ENCODE peak calls at places on chromosomes 12 and 14, in ten cellular contexts. Y is heart left ventricle, O is esophagus muscularis mucosa, B is colonic mucosa, V is cardiac muscle cell, J is uterus, M is fibroblast of pulmonary artery, Q is choroid plexus epithelial cell, C is AG04449, P is tibial artery. G is an unnamed sample.

GRCh38 chr12:113684053-113684907 is 212.6 kb upstream of the LHX5 start:
- DNase-seq in O (no peak), B (no peak), P (no peak), C (no peak), M (no peak), Y (no peak), Q (no peak), J (no peak), V (peak), G (no peak)

GRCh38 chr12:22505826-22506225 is 38.5 kb downstream of the C2CD5 start:
- DNase-seq in Q (no peak), B (no peak), V (no peak), M (no peak), C (no peak), O (no peak), P (no peak), J (no peak), Y (no peak), G (no peak)

GRCh38 chr12:102642199-102642598 is 161.8 kb upstream of the IGF1 start:
- DNase-seq in J (no peak), V (peak), O (no peak), B (no peak), Q (peak), C (no peak), P (no peak), Y (no peak), M (peak), G (no peak)

GRCh38 chr12:69966839-69967238 is 141.8 kb downstream of the MYRFL start:
- DNase-seq in P (peak), J (no peak), V (peak), O (no peak), M (peak), B (no peak), C (no peak), Q (peak), Y (no peak), G (no peak)

GRCh38 chr12:66516133-66516532 is 162.7 kb downstream of the GRIP1 start:
- DNase-seq in P (no peak), C (no peak), V (no peak), Q (peak), J (no peak), B (no peak), Y (no peak), O (no peak), M (peak), G (peak)

GRCh38 chr12:116143883-116144266 is 133.6 kb downstream of the MED13L start:
- DNase-seq in B (no peak), O (no peak), J (no peak), Q (peak), Y (no peak), P (no peak), V (peak), M (peak), C (peak), G (no peak)

GRCh38 chr14:63672417-63673180 is 30.9 kb upstream of the WDR89 start:
- DNase-seq in M (no peak), P (no peak), J (no peak), B (no peak), Y (no peak), Q (no peak), V (no peak), O (no peak), C (no peak), G (peak)

GRCh38 chr12:52980096-52980694 is 26.1 kb upstream of the EIF4B start:
- DNase-seq in C (no peak), Q (no peak), V (no peak), M (no peak), P (no peak), Y (no peak), J (no peak), B (no peak), O (no peak), G (no peak)

GRCh38 chr14:91388551-91388975 is 29.1 kb downstream of the CCDC88C start:
- DNase-seq in M (no peak), C (no peak), V (no peak), Q (no peak), O (no peak), P (no peak), B (no peak), Y (no peak), J (no peak), G (no peak)

GRCh38 chr14:67932708-67933107 is 113.1 kb downstream of the RAD51B start:
- DNase-seq in C (no peak), P (no peak), J (no peak), Y (no peak), Q (no peak), O (no peak), B (no peak), V (no peak), M (no peak), G (no peak)
- TF ChIP-seq CTCF in C (no peak), P (no peak), J (no peak), Y (no peak), Q (no peak), O (no peak), B (no peak), V (no peak), M (no peak), G (no peak)

GRCh38 chr14:103576371-103577024 is 13.7 kb downstream of the COA8 start:
- DNase-seq in J (peak), Q (peak), C (no peak), V (peak), O (peak), M (peak), B (peak), P (peak), Y (peak), G (peak)
- H3K4me3 ChIP-seq in J (no peak), Q (no peak), C (no peak), V (no peak), O (no peak), M (no peak), B (no peak), P (no peak), Y (no peak), G (no peak)

GRCh38 chr14:103284574-103285467 is 49.2 kb upstream of the EIF5 start:
- DNase-seq in Y (no peak), J (no peak), O (no peak), C (no peak), Q (peak), P (no peak), B (no peak), V (peak), M (peak), G (no peak)

GRCh38 chr14:103280278-103280917 is 53.6 kb upstream of the EIF5 start:
- DNase-seq in C (no peak), P (no peak), O (no peak), V (peak), M (no peak), Q (no peak), Y (no peak), B (no peak), J (no peak), G (no peak)

GRCh38 chr14:103281496-103282231 is 52.4 kb upstream of the EIF5 start:
- DNase-seq in C (no peak), Y (no peak), J (peak), V (peak), M (peak), O (no peak), B (peak), Q (peak), P (no peak), G (peak)

GRCh38 chr14:103283916-103284315 is 50.1 kb upstream of the EIF5 start:
- DNase-seq in B (no peak), P (no peak), J (no peak), Q (no peak), C (no peak), O (no peak), M (no peak), Y (no peak), V (no peak), G (no peak)

GRCh38 chr14:103282932-103283331 is 51.1 kb upstream of the EIF5 start:
- DNase-seq in V (no peak), B (no peak), P (no peak), J (no peak), Q (no peak), C (no peak), M (no peak), O (no peak), Y (no peak), G (no peak)
- TF ChIP-seq CTCF in V (no peak), B (no peak), P (no peak), J (no peak), Q (no peak), C (no peak), M (no peak), O (no peak), Y (no peak), G (no peak)

DNA sequence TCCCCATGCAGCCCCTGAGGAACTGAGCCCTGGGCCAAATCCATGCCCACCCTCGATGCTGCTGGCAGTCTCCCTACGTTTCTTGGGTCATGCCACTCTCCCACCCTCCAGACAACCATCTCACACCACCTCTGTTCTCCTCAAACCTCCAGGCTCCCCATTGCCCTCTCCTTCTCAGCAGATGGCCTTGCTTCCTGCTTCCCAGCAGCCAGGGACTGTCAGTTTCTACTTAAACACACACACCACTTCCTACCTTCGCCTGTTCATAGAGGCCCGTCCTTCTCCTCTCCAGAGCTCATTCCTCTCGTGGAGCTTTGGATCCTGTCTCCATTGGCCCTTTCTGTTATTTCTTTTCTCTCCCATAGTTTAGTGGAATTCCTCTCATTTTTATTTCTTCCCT is 27.1 kb downstream of the ZNF664 start:
- DNase-seq in V (no peak), P (no peak), O (no peak), B (no peak), C (no peak), M (no peak), Q (no peak), Y (no peak), J (no peak), G (no peak)
- H3K4me3 ChIP-seq in V (no peak), P (no peak), O (no peak), B (no peak), C (no peak), M (no peak), Q (no peak), Y (no peak), J (no peak), G (no peak)

DNA sequence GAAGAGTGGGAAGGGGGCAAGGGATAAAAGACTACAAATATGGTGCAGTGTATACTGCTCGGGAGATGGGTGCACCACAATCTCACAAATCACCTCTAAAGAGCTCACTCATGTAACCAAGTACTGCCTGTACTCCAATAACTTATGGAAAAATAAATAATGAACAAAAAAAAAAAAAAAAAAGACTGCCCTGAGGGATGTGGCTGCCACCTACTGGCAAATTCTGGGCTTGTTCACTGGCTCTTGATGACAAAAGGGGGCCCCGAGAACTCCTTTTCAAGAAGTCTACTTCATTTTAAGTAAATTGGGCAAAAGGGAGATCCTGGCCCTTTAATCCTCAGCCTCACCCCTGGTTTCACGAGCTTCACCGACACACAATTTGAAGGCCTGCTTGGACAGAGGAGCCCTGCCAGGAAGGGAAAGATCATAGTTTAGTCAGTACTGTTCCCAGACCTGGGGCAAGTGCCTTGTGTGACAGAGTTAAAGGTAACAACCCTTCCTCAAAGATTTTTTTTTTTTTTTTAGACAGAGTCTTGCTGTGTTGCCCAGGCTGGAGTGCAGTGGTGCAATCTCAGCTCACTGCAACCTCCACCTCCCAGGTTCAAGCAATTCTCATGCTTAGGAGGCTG is 26.1 kb upstream of the STAC3 start:
- DNase-seq in B (peak), O (no peak), M (peak), J (no peak), P (no peak), Y (no peak), Q (peak), C (no peak), V (peak), G (no peak)
- TF ChIP-seq CTCF in B (peak), O (peak), M (peak), J (no peak), P (no peak), Y (peak), Q (peak), C (peak), V (peak), G (peak)

GRCh38 chr12:109573914-109574244 is 285 bp downstream of the MVK start:
- DNase-seq in C (no peak), M (no peak), V (no peak), Y (no peak), B (no peak), J (no peak), P (no peak), O (no peak), Q (no peak), G (no peak)

GRCh38 chr12:109573029-109573913 is at the start of the genes MMAB and MVK:
- DNase-seq in Y (peak), V (peak), O (peak), J (peak), P (peak), B (peak), M (peak), Q (peak), C (peak), G (peak)

GRCh38 chr12:109572506-109572845 is 828 bp downstream of the MMAB start:
- DNase-seq in B (no peak), V (no peak), J (no peak), C (no peak), Q (no peak), O (no peak), M (no peak), Y (no peak), P (no peak), G (no peak)

GRCh38 chr12:109568486-109568885 is 4.8 kb downstream of the MMAB start:
- DNase-seq in M (no peak), C (no peak), J (no peak), Q (no peak), O (no peak), V (no peak), P (no peak), B (no peak), Y (no peak), G (no peak)

GRCh38 chr12:109571773-109572505 is 1.4 kb downstream of the MMAB start:
- DNase-seq in M (no peak), Q (no peak), B (no peak), C (no peak), P (no peak), O (no peak), Y (no peak), V (no peak), J (no peak), G (no peak)
- H3K4me3 ChIP-seq in M (no peak), Q (no peak), B (no peak), C (no peak), P (no peak), O (no peak), Y (no peak), V (peak), J (no peak), G (no peak)